ENCODE peak calls at places on chromosomes 3 and 15, in eight cellular contexts. One of them, this sample, is unnamed. For H3K27me3, the result is how much of the 10 kb centered on the place peaks cover.

GRCh38 chr15:50055333-50056278 is 63.4 kb downstream of the ATP8B4 start:
- DNase-seq in PC-3: no peak
- DNase-seq in PC-9: no peak
- DNase-seq in HepG2: no peak
- DNase-seq in neuronal stem cell: no peak
- DNase-seq in neural progenitor cell: no peak
- DNase-seq in osteoblast: peak
- DNase-seq in GM23338: no peak
- DNase-seq in this sample: no peak

GRCh38 chr3:171833775-171834460 is 9.2 kb upstream of the TMEM212 start:
- DNase-seq in HepG2: no peak
- DNase-seq in PC-3: peak
- DNase-seq in osteoblast: peak
- DNase-seq in neuronal stem cell: no peak
- DNase-seq in GM23338: peak
- DNase-seq in PC-9: no peak
- DNase-seq in neural progenitor cell: no peak
- DNase-seq in this sample: no peak

GRCh38 chr3:169104541-169104940 is 559.0 kb downstream of the MECOM start:
- DNase-seq in neuronal stem cell: no peak
- DNase-seq in PC-9: no peak
- DNase-seq in GM23338: no peak
- DNase-seq in osteoblast: no peak
- DNase-seq in HepG2: no peak
- DNase-seq in neural progenitor cell: no peak
- DNase-seq in PC-3: peak
- DNase-seq in this sample: no peak

GRCh38 chr15:98923159-98923558 is 84.4 kb downstream of the PGPEP1L start:
- DNase-seq in PC-9: no peak
- DNase-seq in HepG2: no peak
- DNase-seq in PC-3: no peak
- DNase-seq in osteoblast: no peak
- DNase-seq in neuronal stem cell: no peak
- DNase-seq in neural progenitor cell: no peak
- DNase-seq in GM23338: no peak
- DNase-seq in this sample: no peak

GRCh38 chr15:41969851-41970431 is 2.4 kb downstream of the EHD4 start:
- DNase-seq in neural progenitor cell: no peak
- DNase-seq in HepG2: no peak
- DNase-seq in GM23338: no peak
- DNase-seq in PC-3: peak
- DNase-seq in neuronal stem cell: no peak
- DNase-seq in PC-9: no peak
- DNase-seq in osteoblast: no peak
- DNase-seq in this sample: no peak

GRCh38 chr3:50563867-50564266 is 3.7 kb downstream of the C3orf18 start:
- DNase-seq in PC-3: no peak
- DNase-seq in PC-9: no peak
- DNase-seq in neuronal stem cell: no peak
- DNase-seq in neural progenitor cell: no peak
- DNase-seq in HepG2: no peak
- DNase-seq in GM23338: no peak
- DNase-seq in osteoblast: no peak
- DNase-seq in this sample: no peak

GRCh38 chr3:104291437-104291851 is 1075.3 kb upstream of the ALCAM start:
- DNase-seq in GM23338: no peak
- DNase-seq in neuronal stem cell: no peak
- DNase-seq in PC-9: no peak
- DNase-seq in HepG2: no peak
- DNase-seq in PC-3: no peak
- DNase-seq in osteoblast: no peak
- DNase-seq in neural progenitor cell: peak
- DNase-seq in this sample: peak

GRCh38 chr3:39267631-39268553 is 11.9 kb downstream of the CX3CR1 start:
- DNase-seq in HepG2: no peak
- DNase-seq in neuronal stem cell: no peak
- DNase-seq in PC-9: no peak
- DNase-seq in GM23338: no peak
- DNase-seq in neural progenitor cell: no peak
- DNase-seq in osteoblast: no peak
- DNase-seq in PC-3: no peak
- DNase-seq in this sample: no peak

GRCh38 chr3:47394867-47395266 is 14.0 kb downstream of the PTPN23 start:
- DNase-seq in neural progenitor cell: no peak
- DNase-seq in neuronal stem cell: no peak
- DNase-seq in PC-3: no peak
- DNase-seq in PC-9: no peak
- DNase-seq in GM23338: no peak
- DNase-seq in osteoblast: no peak
- DNase-seq in HepG2: no peak
- DNase-seq in this sample: no peak

GRCh38 chr3:47404420-47404819 is 23.6 kb downstream of the PTPN23 start:
- DNase-seq in neural progenitor cell: no peak
- DNase-seq in GM23338: no peak
- DNase-seq in neuronal stem cell: no peak
- DNase-seq in HepG2: no peak
- DNase-seq in osteoblast: peak
- DNase-seq in PC-9: no peak
- DNase-seq in PC-3: no peak
- DNase-seq in this sample: no peak

GRCh38 chr3:47399016-47399415 is 18.2 kb downstream of the PTPN23 start:
- DNase-seq in PC-9: no peak
- DNase-seq in neural progenitor cell: no peak
- DNase-seq in HepG2: no peak
- DNase-seq in PC-3: no peak
- DNase-seq in osteoblast: no peak
- DNase-seq in neuronal stem cell: no peak
- DNase-seq in GM23338: no peak
- DNase-seq in this sample: no peak

GRCh38 chr3:47398218-47398617 is 17.4 kb downstream of the PTPN23 start:
- DNase-seq in HepG2: no peak
- DNase-seq in GM23338: no peak
- DNase-seq in PC-9: no peak
- DNase-seq in neural progenitor cell: no peak
- DNase-seq in osteoblast: no peak
- DNase-seq in neuronal stem cell: no peak
- DNase-seq in PC-3: no peak
- DNase-seq in this sample: no peak

DNA sequence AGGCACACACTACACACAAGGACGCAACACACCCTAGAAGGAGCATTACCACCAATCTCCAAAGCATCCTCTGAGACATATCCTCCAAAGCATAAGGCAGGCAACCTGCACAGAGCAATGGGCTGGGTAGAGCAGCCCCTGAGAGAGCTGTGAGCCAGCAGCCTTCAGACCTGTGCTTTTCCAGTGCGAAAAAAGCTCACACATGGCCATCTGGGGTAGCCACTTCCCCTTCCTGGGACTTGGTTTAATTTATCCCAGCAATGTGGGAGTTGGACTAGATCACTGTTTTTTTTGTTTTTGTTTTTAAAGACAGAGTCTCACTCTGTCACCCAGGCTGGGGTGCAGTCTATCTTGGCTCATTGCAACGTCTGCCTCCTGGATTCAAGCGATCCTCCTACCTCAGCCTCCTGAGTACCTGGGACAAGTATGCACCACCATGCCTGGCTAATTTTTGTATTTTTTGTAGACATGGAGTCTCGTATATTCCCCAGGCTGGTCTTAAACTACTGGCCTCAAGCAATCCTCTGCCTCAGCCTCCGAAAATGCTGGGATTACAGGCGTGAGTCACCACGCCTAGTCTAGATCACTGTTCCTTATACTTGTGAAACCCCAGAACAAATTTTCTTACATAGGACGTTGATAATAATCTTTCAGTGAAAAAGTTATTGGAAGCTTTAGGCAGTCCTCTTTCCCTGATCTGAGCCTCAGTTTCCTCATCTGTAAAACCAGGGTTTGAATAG is 18.9 kb downstream of the PTPN23 start:
- DNase-seq in neuronal stem cell: no peak
- DNase-seq in HepG2: no peak
- DNase-seq in GM23338: no peak
- DNase-seq in PC-9: no peak
- DNase-seq in osteoblast: no peak
- DNase-seq in PC-3: no peak
- DNase-seq in neural progenitor cell: no peak
- DNase-seq in this sample: no peak
- H2AFZ ChIP-seq in neuronal stem cell: no peak
- H2AFZ ChIP-seq in HepG2: no peak
- H2AFZ ChIP-seq in GM23338: no peak
- H2AFZ ChIP-seq in PC-9: no peak
- H2AFZ ChIP-seq in osteoblast: no peak
- H2AFZ ChIP-seq in PC-3: no peak
- H2AFZ ChIP-seq in neural progenitor cell: no peak
- H2AFZ ChIP-seq in this sample: no peak

GRCh38 chr3:123317716-123318115 is 116.0 kb downstream of the SEC22A start:
- DNase-seq in neuronal stem cell: no peak
- DNase-seq in neural progenitor cell: no peak
- DNase-seq in osteoblast: peak
- DNase-seq in PC-3: no peak
- DNase-seq in GM23338: no peak
- DNase-seq in PC-9: no peak
- DNase-seq in HepG2: no peak
- DNase-seq in this sample: no peak

GRCh38 chr3:123315271-123315595 is 113.5 kb downstream of the SEC22A start:
- DNase-seq in PC-9: no peak
- DNase-seq in HepG2: no peak
- DNase-seq in GM23338: no peak
- DNase-seq in neuronal stem cell: no peak
- DNase-seq in neural progenitor cell: no peak
- DNase-seq in osteoblast: peak
- DNase-seq in PC-3: no peak
- DNase-seq in this sample: no peak

GRCh38 chr3:123319760-123320159 is 118.0 kb downstream of the SEC22A start:
- DNase-seq in osteoblast: peak
- DNase-seq in PC-9: no peak
- DNase-seq in GM23338: peak
- DNase-seq in PC-3: no peak
- DNase-seq in neural progenitor cell: peak
- DNase-seq in neuronal stem cell: no peak
- DNase-seq in HepG2: no peak
- DNase-seq in this sample: no peak

GRCh38 chr3:123320224-123320623 is 118.5 kb downstream of the SEC22A start:
- DNase-seq in PC-9: no peak
- DNase-seq in GM23338: no peak
- DNase-seq in PC-3: no peak
- DNase-seq in osteoblast: peak
- DNase-seq in neural progenitor cell: no peak
- DNase-seq in neuronal stem cell: no peak
- DNase-seq in HepG2: no peak
- DNase-seq in this sample: no peak

DNA sequence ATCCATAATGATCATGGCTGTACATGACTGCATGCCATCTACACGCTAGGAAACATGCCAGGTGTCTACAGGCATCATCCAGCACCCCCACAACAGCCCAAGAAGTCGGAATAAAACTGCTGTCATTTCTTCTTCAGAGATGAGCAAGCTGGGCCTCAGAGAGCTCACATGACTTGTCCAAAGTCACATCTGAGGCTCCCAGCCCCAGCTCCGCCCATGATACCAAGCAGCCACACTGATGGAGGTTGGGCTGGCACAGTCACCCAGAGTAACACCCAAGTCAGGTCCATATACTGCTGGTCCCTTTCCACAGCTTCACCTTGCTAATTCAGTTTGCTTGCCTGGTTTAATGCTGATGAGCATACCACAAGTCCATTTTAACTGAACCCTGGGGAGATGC is 116.6 kb downstream of the SEC22A start:
- DNase-seq in neural progenitor cell: no peak
- DNase-seq in HepG2: no peak
- DNase-seq in osteoblast: peak
- DNase-seq in neuronal stem cell: no peak
- DNase-seq in GM23338: no peak
- DNase-seq in PC-3: no peak
- DNase-seq in PC-9: no peak
- DNase-seq in this sample: no peak
- H3K27me3 ChIP-seq in neural progenitor cell: under half
- H3K27me3 ChIP-seq in HepG2: under half
- H3K27me3 ChIP-seq in osteoblast: half or more
- H3K27me3 ChIP-seq in neuronal stem cell: under half
- H3K27me3 ChIP-seq in GM23338: under half
- H3K27me3 ChIP-seq in PC-3: half or more
- H3K27me3 ChIP-seq in PC-9: under half
- H3K27me3 ChIP-seq in this sample: under half

DNA sequence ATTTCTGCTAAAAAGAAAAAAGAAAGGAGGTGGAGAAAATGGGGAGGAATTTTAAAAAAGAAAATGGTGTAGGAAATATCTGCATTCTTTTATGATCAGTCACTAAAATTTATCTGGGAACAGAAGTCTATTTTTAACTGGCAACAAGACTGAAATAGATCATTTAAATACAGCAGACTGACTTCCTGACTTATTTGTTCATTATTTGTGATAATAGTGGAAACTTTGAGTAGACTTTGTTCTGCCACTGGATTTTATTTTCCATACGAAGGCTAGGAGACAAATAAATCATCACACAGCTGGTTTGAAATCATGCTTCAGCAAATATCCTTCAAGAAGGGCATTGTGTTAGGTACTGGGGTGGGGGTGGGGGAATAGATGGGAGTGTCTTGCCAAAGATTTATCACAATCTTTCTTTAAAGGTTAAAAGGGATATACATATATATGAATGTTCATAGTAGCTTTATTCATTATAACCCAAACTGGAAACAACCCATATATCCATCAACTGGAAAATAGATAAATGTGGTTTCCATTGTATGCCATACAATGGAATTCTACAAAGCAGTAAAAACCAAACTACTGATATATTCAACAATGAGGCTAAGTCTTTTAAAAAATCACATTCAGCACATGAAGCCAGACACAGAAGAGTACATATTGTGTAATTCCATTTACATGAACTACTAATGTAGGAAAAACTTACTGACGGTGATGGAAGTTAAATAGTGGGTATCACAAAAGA is 4.7 kb upstream of the CLASP2 start:
- DNase-seq in neuronal stem cell: no peak
- DNase-seq in PC-9: no peak
- DNase-seq in HepG2: no peak
- DNase-seq in PC-3: no peak
- DNase-seq in osteoblast: no peak
- DNase-seq in neural progenitor cell: no peak
- DNase-seq in GM23338: no peak
- DNase-seq in this sample: no peak
- H2AFZ ChIP-seq in neuronal stem cell: no peak
- H2AFZ ChIP-seq in PC-9: no peak
- H2AFZ ChIP-seq in HepG2: no peak
- H2AFZ ChIP-seq in PC-3: no peak
- H2AFZ ChIP-seq in osteoblast: peak
- H2AFZ ChIP-seq in neural progenitor cell: no peak
- H2AFZ ChIP-seq in GM23338: no peak
- H2AFZ ChIP-seq in this sample: no peak

GRCh38 chr3:123412811-123413588 is 35.9 kb downstream of the ADCY5 start:
- DNase-seq in neuronal stem cell: no peak
- DNase-seq in GM23338: peak
- DNase-seq in osteoblast: no peak
- DNase-seq in PC-3: no peak
- DNase-seq in neural progenitor cell: no peak
- DNase-seq in HepG2: no peak
- DNase-seq in PC-9: no peak
- DNase-seq in this sample: no peak

GRCh38 chr3:123409443-123410148 is 39.3 kb downstream of the ADCY5 start:
- DNase-seq in neural progenitor cell: no peak
- DNase-seq in neuronal stem cell: no peak
- DNase-seq in GM23338: no peak
- DNase-seq in PC-3: peak
- DNase-seq in HepG2: no peak
- DNase-seq in osteoblast: no peak
- DNase-seq in PC-9: no peak
- DNase-seq in this sample: no peak

GRCh38 chr3:123411340-123412040 is 37.4 kb downstream of the ADCY5 start:
- DNase-seq in PC-3: no peak
- DNase-seq in HepG2: no peak
- DNase-seq in PC-9: no peak
- DNase-seq in osteoblast: peak
- DNase-seq in neuronal stem cell: no peak
- DNase-seq in GM23338: no peak
- DNase-seq in neural progenitor cell: no peak
- DNase-seq in this sample: no peak

GRCh38 chr3:123410149-123410515 is 38.8 kb downstream of the ADCY5 start:
- DNase-seq in PC-3: no peak
- DNase-seq in GM23338: no peak
- DNase-seq in HepG2: no peak
- DNase-seq in PC-9: no peak
- DNase-seq in osteoblast: peak
- DNase-seq in neuronal stem cell: no peak
- DNase-seq in neural progenitor cell: no peak
- DNase-seq in this sample: no peak

DNA sequence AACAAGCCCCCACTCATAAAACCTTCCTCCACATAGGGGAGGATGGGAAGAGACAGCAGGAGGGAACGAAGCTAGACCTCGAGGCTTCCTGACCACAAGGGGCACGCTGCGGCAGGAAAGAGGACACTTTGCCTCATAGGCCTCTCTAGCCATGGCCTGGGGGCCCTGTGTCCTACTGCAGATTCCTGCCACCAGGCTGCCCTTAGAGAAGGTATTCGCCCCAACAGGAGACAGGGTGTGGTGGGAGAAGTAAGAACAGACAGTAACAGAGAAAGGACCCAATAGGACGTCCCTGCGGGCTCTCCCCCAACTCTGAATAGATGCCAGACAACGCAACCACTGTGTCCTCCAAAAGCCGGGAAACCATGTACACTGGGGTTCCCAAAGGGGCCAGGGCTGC is 36.8 kb downstream of the ADCY5 start:
- DNase-seq in neuronal stem cell: no peak
- DNase-seq in neural progenitor cell: no peak
- DNase-seq in PC-3: no peak
- DNase-seq in PC-9: no peak
- DNase-seq in GM23338: peak
- DNase-seq in osteoblast: no peak
- DNase-seq in HepG2: no peak
- DNase-seq in this sample: no peak
- H3K27me3 ChIP-seq in neuronal stem cell: under half
- H3K27me3 ChIP-seq in neural progenitor cell: under half
- H3K27me3 ChIP-seq in PC-3: under half
- H3K27me3 ChIP-seq in PC-9: under half
- H3K27me3 ChIP-seq in GM23338: under half
- H3K27me3 ChIP-seq in osteoblast: under half
- H3K27me3 ChIP-seq in HepG2: under half
- H3K27me3 ChIP-seq in this sample: under half